ENCODE peak calls at places on chromosomes 3 and 15, in nine cellular contexts. U, Y, B, V, X, W, C, A and F are unnamed samples.

GRCh38 chr3:144114767-144115166 is 143.1 kb downstream of the DIPK2A start:
- DNase-seq in U (no peak), Y (no peak), B (peak), V (peak), X (no peak), W (no peak), C (no peak), A (no peak), F (peak)

GRCh38 chr3:58617338-58617761 is 40.2 kb upstream of the FAM107A start:
- DNase-seq in U (peak), Y (no peak), B (no peak), V (peak), X (no peak), W (no peak), C (no peak), A (no peak), F (no peak)

GRCh38 chr3:46895761-46896160 is 18.2 kb downstream of the PTH1R start:
- DNase-seq in U (no peak), Y (no peak), B (no peak), V (no peak), X (no peak), W (no peak), C (no peak), A (no peak), F (no peak)

GRCh38 chr3:61141184-61141583 is 110.1 kb downstream of the FHIT start:
- DNase-seq in U (no peak), Y (no peak), B (no peak), V (no peak), X (no peak), W (no peak), C (no peak), A (no peak), F (no peak)

GRCh38 chr3:58452176-58452575 is 18.5 kb upstream of the PDHB start:
- DNase-seq in U (no peak), Y (no peak), B (no peak), V (no peak), X (no peak), W (no peak), C (no peak), A (no peak), F (no peak)

GRCh38 chr3:156456771-156457224 is 98.1 kb downstream of the SSR3 start:
- DNase-seq in U (no peak), Y (peak), B (no peak), V (peak), X (no peak), W (no peak), C (peak), A (peak), F (no peak)

GRCh38 chr15:101646652-101647051 is 5.5 kb downstream of the TM2D3 start:
- DNase-seq in U (no peak), Y (no peak), B (no peak), V (no peak), X (no peak), W (no peak), C (no peak), A (no peak), F (no peak)

GRCh38 chr3:49415931-49416601 is 3.8 kb downstream of the TCTA start:
- DNase-seq in U (no peak), Y (no peak), B (no peak), V (no peak), X (no peak), W (no peak), C (no peak), A (no peak), F (peak)

GRCh38 chr3:15268033-15268631 is 62.1 kb downstream of the CAPN7 start:
- DNase-seq in U (peak), Y (peak), B (peak), V (peak), X (peak), W (peak), C (peak), A (peak), F (peak)

GRCh38 chr3:29026959-29027358 is 253.9 kb upstream of the RBMS3 start:
- DNase-seq in U (no peak), Y (no peak), B (no peak), V (peak), X (no peak), W (no peak), C (peak), A (peak), F (no peak)

GRCh38 chr3:29618395-29619291 is 337.8 kb downstream of the RBMS3 start:
- DNase-seq in U (no peak), Y (no peak), B (peak), V (peak), X (no peak), W (no peak), C (peak), A (peak), F (peak)

GRCh38 chr3:64188810-64189560 is 36.3 kb downstream of the PRICKLE2 start:
- DNase-seq in U (peak), Y (peak), B (peak), V (peak), X (no peak), W (no peak), C (peak), A (peak), F (no peak)

GRCh38 chr3:8183627-8184026 is 318.0 kb upstream of the LMCD1 start:
- DNase-seq in U (no peak), Y (no peak), B (no peak), V (no peak), X (no peak), W (no peak), C (no peak), A (no peak), F (peak)

GRCh38 chr15:55993804-55994539 is 560 bp upstream of the NEDD4 start:
- DNase-seq in U (no peak), Y (no peak), B (peak), V (peak), X (no peak), W (no peak), C (peak), A (peak), F (peak)

GRCh38 chr15:63041402-63041977 is 1.1 kb upstream of the TPM1 start:
- DNase-seq in U (no peak), Y (no peak), B (no peak), V (no peak), X (no peak), W (no peak), C (peak), A (no peak), F (no peak)

GRCh38 chr15:63040954-63041353 is 1.6 kb upstream of the TPM1 start:
- DNase-seq in U (no peak), Y (peak), B (no peak), V (no peak), X (no peak), W (no peak), C (peak), A (no peak), F (no peak)

GRCh38 chr15:63043391-63044076 is 987 bp downstream of the TPM1 start:
- DNase-seq in U (peak), Y (peak), B (no peak), V (no peak), X (peak), W (peak), C (peak), A (no peak), F (peak)

GRCh38 chr15:63042879-63043340 is 363 bp downstream of the TPM1 start:
- DNase-seq in U (no peak), Y (no peak), B (peak), V (no peak), X (peak), W (no peak), C (no peak), A (no peak), F (no peak)

GRCh38 chr15:63041982-63042878 is at the start of gene TPM1:
- DNase-seq in U (peak), Y (peak), B (peak), V (peak), X (peak), W (peak), C (peak), A (peak), F (no peak)
- H3K4me3 ChIP-seq in U (peak), Y (peak), B (peak), V (peak), X (peak), W (peak), C (peak), A (peak), F (no peak)

GRCh38 chr15:45715528-45715927 is 80.7 kb downstream of the SQOR start:
- DNase-seq in U (no peak), Y (no peak), B (peak), V (peak), X (no peak), W (no peak), C (no peak), A (peak), F (peak)

GRCh38 chr15:45719490-45719889 is 84.7 kb downstream of the SQOR start:
- DNase-seq in U (no peak), Y (no peak), B (peak), V (peak), X (no peak), W (no peak), C (no peak), A (no peak), F (no peak)

GRCh38 chr15:45720183-45720582 is 85.4 kb downstream of the SQOR start:
- DNase-seq in U (no peak), Y (no peak), B (no peak), V (no peak), X (no peak), W (no peak), C (no peak), A (no peak), F (no peak)

GRCh38 chr15:45710657-45711056 is 75.8 kb downstream of the SQOR start:
- DNase-seq in U (peak), Y (no peak), B (no peak), V (no peak), X (no peak), W (no peak), C (no peak), A (no peak), F (no peak)

DNA sequence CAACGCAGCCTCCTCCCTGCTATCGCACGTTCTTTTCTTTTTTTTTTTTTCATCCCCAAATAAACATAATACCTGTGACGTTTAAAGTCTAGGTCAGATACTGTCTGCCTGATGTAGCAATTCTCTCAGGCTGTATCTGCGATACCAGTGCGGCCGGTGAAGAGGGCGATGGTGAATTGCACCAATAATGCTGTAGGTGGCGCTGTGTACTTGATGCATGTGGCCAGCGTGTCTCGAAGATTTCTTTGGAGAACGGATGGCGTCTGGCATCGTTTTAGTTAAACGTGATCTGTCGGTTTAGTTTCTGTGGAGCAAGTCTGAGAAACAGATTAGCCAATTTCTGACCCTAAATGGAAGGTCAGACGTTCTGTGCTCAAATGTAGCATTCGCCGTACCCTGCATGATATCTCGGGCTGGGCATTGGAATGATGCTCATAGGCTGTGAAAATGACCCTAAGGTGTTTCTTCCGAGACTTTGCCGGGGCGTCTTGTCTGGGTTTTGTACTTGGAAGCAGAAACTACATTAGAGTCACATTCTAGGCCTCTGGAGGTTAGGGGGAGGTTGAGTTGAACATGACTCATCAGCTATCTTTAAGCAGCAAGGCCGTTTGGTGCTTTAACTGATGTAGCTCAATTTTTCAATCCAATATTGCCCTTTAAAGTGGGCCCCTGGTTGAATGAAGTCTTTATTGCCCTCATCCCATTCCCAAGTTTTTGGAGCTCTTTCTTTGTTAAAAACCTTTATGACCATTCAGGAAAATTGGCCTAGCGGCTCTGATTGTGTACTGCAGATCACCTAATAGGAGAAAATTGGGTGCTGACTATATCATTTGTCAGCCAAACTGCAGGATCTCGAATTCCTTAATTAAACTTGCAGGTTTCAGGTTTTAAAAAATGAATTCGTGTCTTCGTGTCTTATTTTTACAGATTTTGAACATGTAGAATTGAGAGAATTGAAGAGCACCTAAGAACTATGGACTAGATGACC is 80.0 kb downstream of the SQOR start:
- DNase-seq in U (peak), Y (peak), B (peak), V (peak), X (no peak), W (peak), C (peak), A (peak), F (peak)
- H3K4me3 ChIP-seq in U (no peak), Y (no peak), B (no peak), V (no peak), X (no peak), W (no peak), C (no peak), A (no peak), F (no peak)

GRCh38 chr3:50609743-50610085 is 1.9 kb downstream of the CISH start:
- DNase-seq in U (no peak), Y (no peak), B (no peak), V (no peak), X (no peak), W (no peak), C (no peak), A (no peak), F (no peak)

GRCh38 chr3:50606596-50606995 is 5.0 kb downstream of the CISH start:
- DNase-seq in U (no peak), Y (no peak), B (no peak), V (no peak), X (no peak), W (no peak), C (no peak), A (no peak), F (no peak)

GRCh38 chr3:50607271-50608091 is 4.1 kb downstream of the CISH start:
- DNase-seq in U (no peak), Y (no peak), B (no peak), V (no peak), X (no peak), W (no peak), C (no peak), A (no peak), F (no peak)

GRCh38 chr3:50609071-50609742 is 2.4 kb downstream of the CISH start:
- DNase-seq in U (no peak), Y (no peak), B (no peak), V (no peak), X (no peak), W (no peak), C (no peak), A (no peak), F (peak)

DNA sequence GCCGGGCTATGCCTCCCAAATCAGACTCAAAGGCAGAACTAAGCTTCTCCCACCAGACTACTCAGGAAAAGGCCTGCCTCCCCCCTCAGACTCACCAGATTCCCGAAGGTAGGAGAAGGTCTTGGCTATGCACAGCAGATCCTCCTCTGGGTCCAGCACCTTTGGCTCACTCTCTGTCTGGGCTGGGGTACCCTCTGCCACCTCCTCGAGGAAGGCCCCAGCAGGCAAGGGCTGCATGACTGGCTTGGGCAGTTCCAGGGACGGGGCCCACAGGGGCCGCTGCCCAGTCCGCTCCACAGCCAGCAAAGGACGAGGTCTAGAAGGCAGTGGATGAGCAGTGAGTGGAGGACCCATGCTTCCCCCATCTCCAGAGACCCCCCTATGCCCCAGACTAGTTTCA is 3.3 kb downstream of the CISH start:
- DNase-seq in U (no peak), Y (no peak), B (no peak), V (no peak), X (no peak), W (no peak), C (no peak), A (no peak), F (no peak)
- H3K4me3 ChIP-seq in U (no peak), Y (no peak), B (no peak), V (no peak), X (peak), W (no peak), C (no peak), A (no peak), F (no peak)

DNA sequence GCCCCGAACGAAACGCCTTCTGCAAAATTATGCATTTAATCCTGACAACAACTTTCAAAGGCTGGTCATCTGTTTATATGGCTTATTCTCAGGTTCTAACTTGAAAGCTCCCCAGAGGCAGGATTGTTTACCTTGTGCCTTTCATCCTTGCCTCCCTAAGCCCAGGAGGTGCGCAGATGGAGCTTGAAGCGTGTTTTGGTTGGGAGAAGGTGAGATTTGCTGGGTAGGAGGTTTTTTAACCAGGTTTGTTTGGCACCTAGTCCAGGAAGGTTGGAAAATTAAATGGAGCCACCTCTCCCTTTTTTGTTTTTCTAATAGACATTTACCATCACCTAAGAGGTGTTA is 675 bp downstream of the TSEN2 start:
- DNase-seq in U (no peak), Y (no peak), B (no peak), V (no peak), X (no peak), W (no peak), C (no peak), A (peak), F (no peak)
- H3K4me3 ChIP-seq in U (peak), Y (peak), B (peak), V (peak), X (peak), W (peak), C (peak), A (peak), F (peak)

DNA sequence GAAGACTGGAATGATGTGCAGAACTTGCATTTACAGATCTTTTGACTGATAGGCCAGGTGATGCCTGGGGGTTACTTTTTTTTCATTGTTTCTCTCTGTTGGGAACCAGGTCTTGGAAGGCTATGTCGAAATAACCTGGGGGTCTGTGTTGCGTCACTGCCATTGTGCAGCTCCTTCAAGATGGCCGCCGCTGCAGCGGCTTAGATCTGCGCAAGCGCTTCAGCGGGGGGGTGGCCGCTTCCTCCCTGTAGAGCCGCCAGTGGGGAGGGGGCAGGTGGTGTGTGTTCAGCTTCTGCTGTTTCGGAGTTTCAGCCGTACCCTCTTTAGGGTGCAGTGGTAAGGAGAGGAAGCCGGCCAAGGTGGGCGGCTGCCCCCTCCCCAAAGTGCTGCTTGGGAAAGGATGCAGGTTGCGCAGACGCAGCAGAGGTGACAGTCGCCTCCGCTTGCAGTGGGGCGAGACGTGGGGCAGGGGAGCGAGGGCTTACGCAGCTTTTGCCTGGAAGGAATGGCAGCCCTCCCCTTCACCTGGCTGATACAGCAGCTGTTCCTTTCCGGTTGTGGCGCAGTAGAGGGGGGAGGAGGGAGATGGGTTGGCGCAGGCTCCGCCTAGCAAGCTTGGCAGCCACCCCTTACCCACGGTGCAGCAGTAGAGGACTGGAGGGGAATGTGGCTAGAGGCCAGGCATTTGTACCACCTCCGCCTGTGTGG is 1.5 kb downstream of the SNRPN start:
- DNase-seq in U (peak), Y (peak), B (peak), V (peak), X (peak), W (peak), C (peak), A (peak), F (no peak)
- H3K4me3 ChIP-seq in U (peak), Y (peak), B (peak), V (peak), X (peak), W (peak), C (peak), A (peak), F (no peak)

GRCh38 chr3:151383956-151384355 is 597 bp downstream of the P2RY12 start:
- DNase-seq in U (no peak), Y (no peak), B (no peak), V (no peak), X (no peak), W (no peak), C (no peak), A (no peak), F (no peak)
- H3K4me3 ChIP-seq in U (peak), Y (no peak), B (no peak), V (no peak), X (peak), W (no peak), C (no peak), A (no peak), F (no peak)

DNA sequence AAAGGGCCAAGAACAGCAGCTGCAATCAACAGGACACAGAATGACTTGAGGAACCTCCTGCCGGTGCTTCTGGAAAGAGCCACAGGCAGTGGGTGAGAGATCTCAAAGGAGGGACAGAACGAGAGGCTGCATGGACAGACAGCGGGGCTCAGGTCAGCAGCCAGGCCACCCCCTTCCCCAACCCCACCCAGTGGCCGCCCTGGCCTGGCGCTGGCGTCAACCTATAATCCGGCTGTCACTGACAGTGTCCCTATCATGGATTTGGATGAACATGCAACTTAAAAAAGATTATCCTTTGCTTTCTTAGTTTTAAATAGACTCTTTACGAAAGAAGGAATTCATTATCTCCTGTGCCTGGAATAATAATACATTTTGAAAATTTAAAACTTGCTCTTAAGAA is 54.1 kb downstream of the TRPM1 start:
- DNase-seq in U (no peak), Y (no peak), B (no peak), V (no peak), X (no peak), W (no peak), C (no peak), A (no peak), F (no peak)
- H3K4me3 ChIP-seq in U (no peak), Y (no peak), B (no peak), V (no peak), X (no peak), W (no peak), C (no peak), A (no peak), F (no peak)

GRCh38 chr3:186361246-186361611 is 805 bp downstream of the DGKG start:
- DNase-seq in U (no peak), Y (no peak), B (no peak), V (no peak), X (no peak), W (peak), C (no peak), A (no peak), F (peak)
- H3K4me3 ChIP-seq in U (peak), Y (no peak), B (peak), V (no peak), X (peak), W (no peak), C (no peak), A (no peak), F (peak)

GRCh38 chr3:138344754-138345153 is 3.6 kb upstream of the MRAS start:
- DNase-seq in U (no peak), Y (peak), B (no peak), V (no peak), X (no peak), W (no peak), C (no peak), A (no peak), F (no peak)

GRCh38 chr3:138338816-138339215 is 9.2 kb upstream of the NME9 start:
- DNase-seq in U (no peak), Y (no peak), B (no peak), V (no peak), X (no peak), W (no peak), C (no peak), A (no peak), F (no peak)

GRCh38 chr3:138336454-138336853 is 6.8 kb upstream of the NME9 start:
- DNase-seq in U (no peak), Y (no peak), B (no peak), V (no peak), X (no peak), W (no peak), C (no peak), A (no peak), F (no peak)

GRCh38 chr3:138338244-138338643 is 8.6 kb upstream of the NME9 start:
- DNase-seq in U (no peak), Y (no peak), B (no peak), V (no peak), X (no peak), W (no peak), C (no peak), A (no peak), F (no peak)

GRCh38 chr3:138340511-138340910 is 7.9 kb upstream of the MRAS start:
- DNase-seq in U (no peak), Y (no peak), B (no peak), V (no peak), X (no peak), W (no peak), C (no peak), A (no peak), F (no peak)
- H3K4me3 ChIP-seq in U (no peak), Y (no peak), B (no peak), V (no peak), X (no peak), W (no peak), C (no peak), A (no peak), F (no peak)